ENCODE peak calls at places on chromosome 13, in six cellular contexts. Y is ACHN, B is lung microvascular endothelial cell, D is C1 segment of cervical spinal cord, A is A673, P is T1000. K is an unnamed sample.

GRCh38 chr13:79525458-79525857 is 44.5 kb downstream of the NDFIP2 start:
- DNase-seq in D (no peak), Y (no peak), A (no peak), B (peak; percentile 95), P (no peak), K (peak; percentile 74)

GRCh38 chr13:29922281-29922821 is 71.9 kb upstream of the UBL3 start:
- DNase-seq in P (no peak), D (no peak), Y (no peak), B (no peak), A (no peak), K (no peak)

GRCh38 chr13:24178847-24179845 is 18.6 kb downstream of the SPATA13 start:
- DNase-seq in B (peak; percentile 68), D (no peak), P (no peak), Y (no peak), A (no peak), K (no peak)

GRCh38 chr13:83634601-83635000 is 247.7 kb downstream of the SLITRK1 start:
- DNase-seq in D (peak; percentile 11), B (no peak), Y (no peak), P (no peak), A (no peak), K (no peak)

GRCh38 chr13:37597477-37597876 is 1.1 kb downstream of the POSTN start:
- DNase-seq in Y (no peak), A (no peak), P (no peak), D (no peak), B (no peak), K (no peak)

GRCh38 chr13:48580886-48581285 is 48.0 kb upstream of the RCBTB2 start:
- DNase-seq in P (no peak), A (no peak), D (no peak), B (no peak), Y (no peak), K (no peak)

GRCh38 chr13:106373304-106373988 is 162.0 kb downstream of the EFNB2 start:
- DNase-seq in D (no peak), A (peak; percentile 57), B (peak; percentile 82), Y (no peak), P (no peak), K (peak; percentile 29)

GRCh38 chr13:99991013-99991805 is 9.6 kb downstream of the ZIC2 start:
- DNase-seq in B (no peak), Y (no peak), D (no peak), A (peak; percentile 64), P (no peak), K (no peak)

GRCh38 chr13:95926231-95926630 is 127.0 kb downstream of the UGGT2 start:
- DNase-seq in P (no peak), D (no peak), Y (no peak), A (no peak), B (no peak), K (no peak)

GRCh38 chr13:44364601-44365000 is 9.0 kb upstream of the SERP2 start:
- DNase-seq in A (no peak), D (no peak), Y (peak; percentile 2), B (peak; percentile 96), P (no peak), K (peak; percentile 63)

GRCh38 chr13:65307056-65307455 is 1923.1 kb downstream of the PCDH9 start:
- DNase-seq in D (no peak), Y (no peak), A (no peak), B (no peak), P (no peak), K (no peak)

GRCh38 chr13:50969691-50970090 is 60.1 kb downstream of the RNASEH2B start:
- DNase-seq in Y (no peak), D (no peak), P (no peak), B (no peak), A (peak; percentile 34), K (no peak)

GRCh38 chr13:111114362-111115050 is 604 bp upstream of the ARHGEF7 start:
- DNase-seq in D (no peak), A (no peak), P (peak; percentile 48), B (peak; percentile 53), Y (no peak), K (no peak)

GRCh38 chr13:42720116-42720857 is 61.1 kb upstream of the FAM216B start:
- DNase-seq in D (no peak), P (peak; percentile 26), B (peak; percentile 92), Y (peak; percentile 74), A (peak; percentile 81), K (no peak)

GRCh38 chr13:100234524-100235136 is 145.7 kb downstream of the PCCA start:
- DNase-seq in B (peak; percentile 9), A (peak; percentile 71), Y (peak; percentile 40), P (no peak), D (no peak), K (no peak)

GRCh38 chr13:25886438-25887214 is 165.2 kb downstream of the SHISA2 start:
- DNase-seq in A (peak; percentile 30), B (no peak), Y (peak; percentile 58), D (no peak), P (no peak), K (no peak)

GRCh38 chr13:41756198-41756885 is 204.6 kb downstream of the VWA8 start:
- DNase-seq in D (no peak), B (no peak), Y (no peak), P (no peak), A (no peak), K (no peak)

GRCh38 chr13:33933810-33934209 is 115.9 kb downstream of the RFC3 start:
- DNase-seq in P (no peak), B (no peak), Y (no peak), D (no peak), A (no peak), K (no peak)

GRCh38 chr13:91142572-91142971 is 204.9 kb upstream of the MIR17HG start:
- DNase-seq in B (no peak), D (no peak), A (no peak), P (peak; percentile 26), Y (peak; percentile 6), K (no peak)

GRCh38 chr13:60759499-60759898 is 362.5 kb downstream of the TDRD3 start:
- DNase-seq in P (no peak), A (peak; percentile 86), B (peak; percentile 0), Y (peak; percentile 79), D (no peak), K (peak; percentile 17)

K was measured in pulmonary artery endothelial cell.